ENCODE peak calls at places on chromosomes 1 and 21, in five cellular contexts. One of them, this sample, is unnamed.

GRCh38 chr1:34924759-34925555 is 4.5 kb downstream of the DLGAP3 start:
- DNase-seq in heart right ventricle: peak; percentile 79
- DNase-seq in astrocyte: peak; percentile 26
- DNase-seq in transverse colon: peak; percentile 37
- DNase-seq in DND-41: peak; percentile 82
- DNase-seq in this sample: no peak

GRCh38 chr1:228185641-228185965 is 20.0 kb downstream of the IBA57 start:
- DNase-seq in heart right ventricle: no peak
- DNase-seq in astrocyte: no peak
- DNase-seq in DND-41: no peak
- DNase-seq in transverse colon: no peak
- DNase-seq in this sample: no peak

GRCh38 chr1:207808322-207808705 is 56.5 kb downstream of the CD46 start:
- DNase-seq in DND-41: no peak
- DNase-seq in heart right ventricle: no peak
- DNase-seq in astrocyte: no peak
- DNase-seq in transverse colon: no peak
- DNase-seq in this sample: no peak

GRCh38 chr1:218336353-218336752 is 8.8 kb upstream of the TGFB2 start:
- DNase-seq in transverse colon: no peak
- DNase-seq in DND-41: no peak
- DNase-seq in heart right ventricle: no peak
- DNase-seq in astrocyte: peak; percentile 34
- DNase-seq in this sample: no peak

GRCh38 chr1:201110616-201111015 is 1.6 kb downstream of the CACNA1S start:
- DNase-seq in transverse colon: no peak
- DNase-seq in DND-41: no peak
- DNase-seq in astrocyte: no peak
- DNase-seq in heart right ventricle: no peak
- DNase-seq in this sample: no peak

GRCh38 chr1:6209661-6210605 is 4.0 kb downstream of the RNF207 start:
- DNase-seq in transverse colon: no peak
- DNase-seq in DND-41: peak; percentile 27
- DNase-seq in astrocyte: no peak
- DNase-seq in heart right ventricle: no peak
- DNase-seq in this sample: no peak

GRCh38 chr21:37463083-37463780 is 96.7 kb downstream of the DYRK1A start:
- DNase-seq in DND-41: peak; percentile 24
- DNase-seq in astrocyte: peak; percentile 76
- DNase-seq in transverse colon: no peak
- DNase-seq in heart right ventricle: no peak
- DNase-seq in this sample: no peak

GRCh38 chr1:179206817-179207216 is 22.7 kb downstream of the ABL2 start:
- DNase-seq in heart right ventricle: no peak
- DNase-seq in DND-41: no peak
- DNase-seq in transverse colon: no peak
- DNase-seq in astrocyte: no peak
- DNase-seq in this sample: no peak

GRCh38 chr1:239912471-239912870 is 179.2 kb upstream of the FMN2 start:
- DNase-seq in heart right ventricle: no peak
- DNase-seq in transverse colon: no peak
- DNase-seq in astrocyte: no peak
- DNase-seq in DND-41: no peak
- DNase-seq in this sample: no peak

GRCh38 chr1:53625766-53626520 is 113.0 kb downstream of the GLIS1 start:
- DNase-seq in astrocyte: no peak
- DNase-seq in DND-41: no peak
- DNase-seq in heart right ventricle: no peak
- DNase-seq in transverse colon: no peak
- DNase-seq in this sample: no peak

GRCh38 chr1:10232213-10232612 is 21.8 kb downstream of the KIF1B start:
- DNase-seq in DND-41: no peak
- DNase-seq in transverse colon: no peak
- DNase-seq in astrocyte: no peak
- DNase-seq in heart right ventricle: no peak
- DNase-seq in this sample: no peak

GRCh38 chr1:150626150-150626549 is 3.3 kb downstream of the ENSA start:
- DNase-seq in heart right ventricle: no peak
- DNase-seq in transverse colon: no peak
- DNase-seq in DND-41: no peak
- DNase-seq in astrocyte: no peak
- DNase-seq in this sample: no peak

GRCh38 chr1:1732381-1732780 is 8.2 kb upstream of the CDK11A start:
- DNase-seq in heart right ventricle: no peak
- DNase-seq in transverse colon: no peak
- DNase-seq in astrocyte: no peak
- DNase-seq in DND-41: no peak
- DNase-seq in this sample: no peak

GRCh38 chr1:96374076-96374762 is 347.4 kb upstream of the PTBP2 start:
- DNase-seq in astrocyte: peak; percentile 66
- DNase-seq in transverse colon: no peak
- DNase-seq in DND-41: no peak
- DNase-seq in heart right ventricle: no peak
- DNase-seq in this sample: no peak

GRCh38 chr1:244371294-244372141 is 80.2 kb downstream of the ADSS2 start:
- DNase-seq in heart right ventricle: no peak
- DNase-seq in astrocyte: no peak
- DNase-seq in DND-41: peak; percentile 64
- DNase-seq in transverse colon: no peak
- DNase-seq in this sample: no peak

GRCh38 chr1:97050501-97050900 is 328.9 kb downstream of the PTBP2 start:
- DNase-seq in DND-41: no peak
- DNase-seq in transverse colon: no peak
- DNase-seq in astrocyte: peak; percentile 38
- DNase-seq in heart right ventricle: no peak
- DNase-seq in this sample: no peak

GRCh38 chr1:36784147-36784862 is 250.0 kb downstream of the GRIK3 start:
- DNase-seq in astrocyte: no peak
- DNase-seq in transverse colon: no peak
- DNase-seq in DND-41: no peak
- DNase-seq in heart right ventricle: no peak
- DNase-seq in this sample: no peak

GRCh38 chr21:31248598-31248997 is 95.5 kb downstream of the TIAM1 start:
- DNase-seq in transverse colon: no peak
- DNase-seq in heart right ventricle: no peak
- DNase-seq in astrocyte: peak; percentile 49
- DNase-seq in DND-41: no peak
- DNase-seq in this sample: no peak

GRCh38 chr1:60066001-60066400 is 7.6 kb downstream of the C1orf87 start:
- DNase-seq in heart right ventricle: no peak
- DNase-seq in astrocyte: peak; percentile 16
- DNase-seq in DND-41: no peak
- DNase-seq in transverse colon: no peak
- DNase-seq in this sample: peak; percentile 19

GRCh38 chr1:80392529-80392928 is 1386.0 kb upstream of the ADGRL4 start:
- DNase-seq in heart right ventricle: no peak
- DNase-seq in transverse colon: no peak
- DNase-seq in astrocyte: no peak
- DNase-seq in DND-41: no peak
- DNase-seq in this sample: no peak

GRCh38 chr1:12426030-12426429 is 192.0 kb downstream of the DHRS3 start:
- DNase-seq in heart right ventricle: no peak
- DNase-seq in DND-41: no peak
- DNase-seq in transverse colon: no peak
- DNase-seq in astrocyte: peak; percentile 75
- DNase-seq in this sample: no peak

GRCh38 chr1:95384570-95384969 is 150.6 kb downstream of the RWDD3 start:
- DNase-seq in astrocyte: no peak
- DNase-seq in transverse colon: no peak
- DNase-seq in DND-41: peak; percentile 76
- DNase-seq in heart right ventricle: peak; percentile 11
- DNase-seq in this sample: no peak

GRCh38 chr1:48202030-48202752 is 20.3 kb upstream of the SLC5A9 start:
- DNase-seq in heart right ventricle: peak; percentile 57
- DNase-seq in astrocyte: peak; percentile 96
- DNase-seq in transverse colon: peak; percentile 72
- DNase-seq in DND-41: peak; percentile 57
- DNase-seq in this sample: peak; percentile 74

GRCh38 chr1:151056149-151056548 is 3.3 kb downstream of the CDC42SE1 start:
- DNase-seq in DND-41: no peak
- DNase-seq in transverse colon: no peak
- DNase-seq in astrocyte: no peak
- DNase-seq in heart right ventricle: no peak
- DNase-seq in this sample: no peak

GRCh38 chr1:202645097-202645476 is 65.2 kb downstream of the SYT2 start:
- DNase-seq in DND-41: no peak
- DNase-seq in astrocyte: no peak
- DNase-seq in transverse colon: no peak
- DNase-seq in heart right ventricle: no peak
- DNase-seq in this sample: no peak

GRCh38 chr1:108685524-108685923 is 6.6 kb upstream of the PRPF38B start:
- DNase-seq in transverse colon: no peak
- DNase-seq in astrocyte: no peak
- DNase-seq in heart right ventricle: no peak
- DNase-seq in DND-41: no peak
- DNase-seq in this sample: no peak

GRCh38 chr1:177490240-177490639 is 319.5 kb downstream of the BRINP2 start:
- DNase-seq in transverse colon: no peak
- DNase-seq in heart right ventricle: no peak
- DNase-seq in astrocyte: no peak
- DNase-seq in DND-41: no peak
- DNase-seq in this sample: no peak

GRCh38 chr1:177490786-177491185 is 320.0 kb downstream of the BRINP2 start:
- DNase-seq in astrocyte: no peak
- DNase-seq in DND-41: no peak
- DNase-seq in transverse colon: no peak
- DNase-seq in heart right ventricle: no peak
- DNase-seq in this sample: no peak

GRCh38 chr1:177495878-177496277 is 325.1 kb downstream of the BRINP2 start:
- DNase-seq in transverse colon: no peak
- DNase-seq in DND-41: no peak
- DNase-seq in heart right ventricle: no peak
- DNase-seq in astrocyte: no peak
- DNase-seq in this sample: no peak
- TF ChIP-seq CTCF in transverse colon: no peak
- TF ChIP-seq CTCF in DND-41: no peak
- TF ChIP-seq CTCF in heart right ventricle: no peak
- TF ChIP-seq CTCF in astrocyte: no peak
- TF ChIP-seq CTCF in this sample: no peak

GRCh38 chr1:28855046-28855445 is 43.1 kb downstream of the OPRD1 start:
- DNase-seq in astrocyte: no peak
- DNase-seq in DND-41: no peak
- DNase-seq in transverse colon: no peak
- DNase-seq in heart right ventricle: no peak
- DNase-seq in this sample: no peak

GRCh38 chr1:28848408-28848807 is 36.4 kb downstream of the OPRD1 start:
- DNase-seq in heart right ventricle: no peak
- DNase-seq in astrocyte: no peak
- DNase-seq in DND-41: no peak
- DNase-seq in transverse colon: no peak
- DNase-seq in this sample: no peak

GRCh38 chr1:28855969-28856368 is 44.0 kb downstream of the OPRD1 start:
- DNase-seq in transverse colon: no peak
- DNase-seq in astrocyte: no peak
- DNase-seq in heart right ventricle: no peak
- DNase-seq in DND-41: no peak
- DNase-seq in this sample: no peak

GRCh38 chr1:28855469-28855944 is 43.5 kb downstream of the OPRD1 start:
- DNase-seq in DND-41: no peak
- DNase-seq in heart right ventricle: no peak
- DNase-seq in astrocyte: no peak
- DNase-seq in transverse colon: no peak
- DNase-seq in this sample: no peak

GRCh38 chr1:28853033-28853742 is 41.2 kb downstream of the OPRD1 start:
- DNase-seq in transverse colon: no peak
- DNase-seq in astrocyte: no peak
- DNase-seq in heart right ventricle: no peak
- DNase-seq in DND-41: no peak
- DNase-seq in this sample: no peak
- H3K4me3 ChIP-seq in transverse colon: no peak overlapping the region
- H3K4me3 ChIP-seq in astrocyte: no peak overlapping the region
- H3K4me3 ChIP-seq in heart right ventricle: no peak overlapping the region
- H3K4me3 ChIP-seq in DND-41: no peak overlapping the region
- H3K4me3 ChIP-seq in this sample: no peak overlapping the region

GRCh38 chr1:178033019-178033418 is 60.9 kb upstream of the RASAL2 start:
- DNase-seq in astrocyte: no peak
- DNase-seq in transverse colon: no peak
- DNase-seq in heart right ventricle: no peak
- DNase-seq in DND-41: no peak
- DNase-seq in this sample: no peak

GRCh38 chr1:178030452-178030851 is 60.6 kb upstream of the SEC16B start:
- DNase-seq in heart right ventricle: no peak
- DNase-seq in transverse colon: no peak
- DNase-seq in DND-41: no peak
- DNase-seq in astrocyte: no peak
- DNase-seq in this sample: no peak

GRCh38 chr1:178028973-178029481 is 59.2 kb upstream of the SEC16B start:
- DNase-seq in heart right ventricle: no peak
- DNase-seq in DND-41: no peak
- DNase-seq in astrocyte: no peak
- DNase-seq in transverse colon: no peak
- DNase-seq in this sample: no peak

GRCh38 chr1:178034676-178035075 is 59.2 kb upstream of the RASAL2 start:
- DNase-seq in astrocyte: no peak
- DNase-seq in DND-41: no peak
- DNase-seq in heart right ventricle: no peak
- DNase-seq in transverse colon: no peak
- DNase-seq in this sample: no peak

GRCh38 chr1:178031856-178032320 is 62.0 kb upstream of the RASAL2 start:
- DNase-seq in astrocyte: peak; percentile 80
- DNase-seq in heart right ventricle: peak; percentile 95
- DNase-seq in transverse colon: peak; percentile 90
- DNase-seq in DND-41: peak; percentile 46
- DNase-seq in this sample: peak; percentile 41
- TF ChIP-seq CTCF in astrocyte: peak; percentile 79
- TF ChIP-seq CTCF in heart right ventricle: peak; percentile 89
- TF ChIP-seq CTCF in transverse colon: peak; percentile 82
- TF ChIP-seq CTCF in DND-41: peak; percentile 72
- TF ChIP-seq CTCF in this sample: peak; percentile 87

DNA sequence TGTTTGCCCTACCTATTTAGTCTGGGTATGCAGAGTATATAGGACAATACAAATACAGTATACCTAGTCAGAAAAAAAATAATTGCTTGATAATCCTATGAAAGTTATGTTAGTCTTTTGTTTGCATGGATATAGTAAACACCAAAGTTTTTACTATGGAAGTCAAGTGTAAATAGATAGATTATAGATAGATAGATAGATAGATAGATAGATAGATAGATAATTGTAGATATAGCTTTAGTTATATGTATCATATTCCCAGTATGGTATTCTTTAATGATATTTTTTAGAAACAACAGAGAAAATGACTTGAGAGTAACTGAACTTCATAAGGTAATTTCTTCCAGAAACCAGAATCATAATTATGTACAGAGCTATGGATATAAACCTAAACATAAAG is 158.2 kb downstream of the NCAM2 start:
- DNase-seq in transverse colon: no peak
- DNase-seq in heart right ventricle: no peak
- DNase-seq in astrocyte: no peak
- DNase-seq in DND-41: no peak
- DNase-seq in this sample: no peak
- H3K4me3 ChIP-seq in transverse colon: no peak overlapping the region
- H3K4me3 ChIP-seq in heart right ventricle: no peak overlapping the region
- H3K4me3 ChIP-seq in astrocyte: no peak overlapping the region
- H3K4me3 ChIP-seq in DND-41: no peak overlapping the region
- H3K4me3 ChIP-seq in this sample: no peak overlapping the region